ENCODE peak calls at places on chromosomes 1 and 21, in ten cellular contexts. H is lower leg skin, Y is right atrium auricular region, O is Panc1, K is heart left ventricle, M is GM06990, L is IMR-90, S is NB4, I is BE2C, J is bronchial epithelial cell. P is an unnamed sample.

GRCh38 chr1:18948913-18949688 is 7.4 kb downstream of the IFFO2 start:
- DNase-seq in O (no peak), Y (peak; percentile 80), L (peak; percentile 71), I (no peak), M (no peak), K (no peak), S (no peak), H (no peak), J (no peak), P (no peak)

GRCh38 chr1:2921970-2922686 is 99.1 kb upstream of the ACTRT2 start:
- DNase-seq in H (no peak), K (no peak), J (no peak), I (no peak), L (no peak), S (peak; percentile 25), Y (no peak), O (no peak), M (peak; percentile 25), P (no peak)

GRCh38 chr1:228334954-228335353 is 71.7 kb downstream of the TRIM11 start:
- DNase-seq in J (no peak), K (peak; percentile 12), I (no peak), S (no peak), O (no peak), Y (no peak), M (no peak), H (no peak), L (no peak), P (no peak)

GRCh38 chr1:101745549-101745948 is 251.2 kb downstream of the OLFM3 start:
- DNase-seq in H (no peak), Y (no peak), I (no peak), M (no peak), S (no peak), K (no peak), O (no peak), J (no peak), L (no peak), P (no peak)

GRCh38 chr21:20943476-20944085 is 54.6 kb upstream of the NCAM2 start:
- DNase-seq in M (no peak), O (no peak), S (no peak), H (no peak), Y (no peak), I (peak; percentile 32), J (no peak), K (no peak), L (no peak), P (no peak)

GRCh38 chr1:87781589-87781988 is 452.9 kb downstream of the LMO4 start:
- DNase-seq in H (no peak), M (no peak), S (no peak), O (no peak), I (no peak), L (no peak), Y (no peak), J (no peak), K (no peak), P (no peak)

GRCh38 chr1:90879281-90879680 is 142.6 kb downstream of the ZNF644 start:
- DNase-seq in M (no peak), Y (no peak), S (no peak), L (peak; percentile 7), I (no peak), K (no peak), H (no peak), O (no peak), J (peak; percentile 22), P (no peak)

GRCh38 chr1:118184737-118185082 is 318 bp downstream of the SPAG17 start:
- DNase-seq in Y (no peak), O (no peak), J (peak; percentile 58), H (no peak), S (no peak), K (no peak), I (no peak), M (no peak), L (no peak), P (peak; percentile 4)

DNA sequence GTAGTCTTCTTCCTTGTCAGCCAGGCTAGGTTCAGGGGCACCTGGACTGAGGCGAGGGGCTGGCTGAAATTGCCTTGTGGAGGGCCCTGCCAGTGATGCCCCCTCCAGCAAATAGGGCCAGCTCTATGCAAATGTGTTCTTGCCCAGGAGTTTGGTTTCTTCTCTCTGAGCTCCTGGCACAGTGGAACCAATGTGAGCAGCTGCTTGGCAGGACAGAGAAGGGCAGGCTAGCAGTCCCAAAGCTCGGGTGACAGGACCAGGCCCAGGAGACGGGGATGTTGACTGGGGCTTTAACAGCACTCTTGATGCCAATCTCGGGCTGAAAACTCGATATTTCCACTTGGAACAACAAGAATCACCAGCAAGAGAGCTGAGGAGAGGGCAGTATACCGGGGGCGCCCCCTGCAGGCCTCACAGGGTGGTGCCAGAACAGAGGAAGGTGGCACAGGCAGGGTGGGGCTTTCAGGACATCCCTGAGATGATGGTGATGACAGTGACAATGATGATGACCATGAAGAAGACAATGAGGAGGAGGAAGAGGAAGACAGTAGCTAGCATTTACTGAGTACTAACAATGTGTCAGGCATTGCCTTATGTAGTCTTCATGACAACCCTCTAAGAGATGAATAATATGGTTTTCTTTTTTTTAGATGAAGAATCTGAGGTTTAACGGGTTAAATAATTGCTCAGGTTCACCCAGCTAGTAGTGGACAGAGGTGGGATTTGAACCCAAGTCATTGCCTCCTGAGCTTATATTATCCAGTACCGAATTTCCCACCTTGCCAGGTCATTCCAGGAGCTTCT is 2.7 kb upstream of the KCNJ9 start:
- DNase-seq in K (no peak), J (peak; percentile 32), O (no peak), L (no peak), S (peak; percentile 63), Y (no peak), H (no peak), M (peak; percentile 40), I (peak; percentile 59), P (no peak)
- TF ChIP-seq CTCF in K (peak; percentile 52), J (peak; percentile 89), O (peak; percentile 92), L (peak; percentile 57), S (peak; percentile 74), Y (no peak), H (no peak), M (peak; percentile 99), I (peak; percentile 90), P (peak; percentile 97)

GRCh38 chr21:35046223-35046690 is 2.8 kb downstream of the RUNX1 start:
- DNase-seq in M (no peak), K (no peak), H (no peak), S (peak; percentile 69), J (no peak), O (no peak), L (no peak), Y (no peak), I (no peak), P (no peak)

GRCh38 chr21:35048706-35049617 is at the start of gene RUNX1:
- DNase-seq in L (peak; percentile 56), M (peak; percentile 84), K (peak; percentile 45), J (peak; percentile 79), H (no peak), S (peak; percentile 98), O (no peak), Y (no peak), I (no peak), P (no peak)

GRCh38 chr21:35050348-35051286 is 1.5 kb upstream of the RUNX1 start:
- DNase-seq in H (no peak), K (no peak), M (peak; percentile 55), S (no peak), I (no peak), Y (no peak), J (no peak), O (no peak), L (peak; percentile 70), P (no peak)

GRCh38 chr21:35046880-35047229 is 2.2 kb downstream of the RUNX1 start:
- DNase-seq in I (no peak), H (no peak), K (no peak), J (no peak), O (no peak), Y (peak; percentile 62), S (no peak), L (no peak), M (no peak), P (no peak)

DNA sequence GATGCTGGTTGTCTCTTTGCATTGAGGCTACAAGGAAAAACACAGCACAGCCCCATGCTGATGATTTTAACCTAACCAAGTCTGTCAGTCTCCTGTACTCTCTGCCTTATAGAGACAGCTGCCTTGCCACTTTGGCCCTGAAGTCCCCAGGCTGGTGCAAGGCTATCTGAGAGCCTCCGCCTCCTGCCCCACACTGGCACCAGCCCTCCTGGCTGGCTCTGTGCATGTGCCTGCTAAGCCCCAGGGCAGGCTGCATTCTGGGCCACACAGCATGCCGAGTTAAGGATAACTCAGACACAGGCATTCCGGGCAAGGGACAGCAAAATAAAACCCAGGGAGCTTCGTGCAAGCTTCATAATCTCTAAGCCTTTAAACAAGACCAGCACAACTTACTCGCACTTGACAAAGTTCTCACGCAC is 910 bp downstream of the RUNX1 start:
- DNase-seq in M (peak; percentile 48), O (no peak), Y (no peak), I (no peak), L (no peak), S (peak; percentile 63), K (no peak), J (no peak), H (no peak), P (no peak)
- H3K4me3 ChIP-seq in M (peak overlapping the region; percentile 56), O (peak overlapping the region; percentile 30), Y (peak overlapping the region; percentile 23), I (no peak overlapping the region), L (peak overlapping the region; percentile 13), S (peak overlapping the region; percentile 98), K (no peak overlapping the region), J (no peak overlapping the region), H (peak overlapping the region; percentile 7), P (peak overlapping the region; percentile 45)

DNA sequence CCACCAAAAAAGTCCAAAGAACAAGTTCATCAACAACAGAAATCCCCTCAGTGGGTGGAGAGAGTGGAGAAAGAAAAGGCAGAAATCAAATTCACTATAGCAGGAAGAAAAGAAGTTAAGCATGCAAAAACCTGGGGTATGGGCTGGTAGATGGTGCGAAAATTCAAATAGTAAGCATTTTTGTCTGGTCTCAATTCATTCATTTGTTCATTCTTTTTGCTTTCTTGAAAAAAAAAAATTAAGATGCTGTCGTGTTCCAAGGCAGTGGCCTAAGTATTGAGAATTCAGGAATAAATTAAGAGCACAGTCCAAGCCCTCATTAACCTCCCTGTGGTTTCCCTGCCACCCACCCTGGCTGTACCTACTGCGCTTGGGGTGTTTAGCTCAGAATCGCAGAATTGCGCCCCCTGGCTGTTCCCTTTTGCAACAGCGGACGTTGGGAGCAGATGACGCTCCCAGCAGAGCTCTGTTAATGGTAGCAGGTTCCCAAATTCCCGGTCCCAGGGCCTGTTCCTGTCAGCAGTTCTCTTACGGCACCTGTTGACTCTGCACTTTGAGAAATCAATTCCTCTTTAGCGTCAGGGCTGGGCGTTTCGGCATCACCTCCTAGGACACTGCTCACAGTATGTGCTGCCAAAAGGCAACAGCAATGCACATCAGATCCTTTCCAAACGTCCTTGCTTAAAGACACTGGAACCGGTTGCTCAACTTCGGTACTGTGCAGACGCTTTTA is 34.0 kb upstream of the SSX2IP start:
- DNase-seq in Y (no peak), O (peak; percentile 27), M (no peak), J (no peak), I (peak; percentile 17), S (peak; percentile 28), K (peak; percentile 20), L (no peak), H (no peak), P (no peak)
- TF ChIP-seq CTCF in Y (no peak), O (peak; percentile 86), M (peak; percentile 81), J (peak; percentile 15), I (peak; percentile 53), S (peak; percentile 60), K (no peak), L (no peak), H (no peak), P (peak; percentile 66)

DNA sequence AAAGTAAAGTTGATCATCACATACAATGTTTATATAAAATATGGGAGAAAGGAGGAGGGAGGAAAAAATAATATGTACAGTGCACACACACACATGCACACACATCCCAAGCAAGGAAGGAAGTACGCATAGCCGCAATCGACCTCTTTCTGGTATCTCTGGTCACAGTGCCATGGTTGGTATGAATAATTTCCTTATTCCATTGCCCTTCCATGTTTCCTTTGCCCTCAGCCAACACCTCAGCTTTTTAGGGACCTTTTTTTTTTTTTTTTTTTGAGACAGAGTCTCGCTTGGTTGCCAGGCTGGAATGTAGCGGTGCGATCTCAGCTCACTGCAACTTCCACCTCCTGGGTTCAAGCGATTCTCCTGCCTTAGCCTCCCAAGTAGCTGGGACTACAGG is 20.6 kb downstream of the CITED4 start:
- DNase-seq in Y (no peak), J (no peak), I (no peak), S (no peak), K (no peak), L (no peak), M (no peak), O (no peak), H (no peak), P (no peak)
- H3K4me3 ChIP-seq in Y (no peak overlapping the region), J (no peak overlapping the region), I (no peak overlapping the region), S (no peak overlapping the region), K (no peak overlapping the region), L (no peak overlapping the region), M (no peak overlapping the region), O (no peak overlapping the region), H (no peak overlapping the region), P (no peak overlapping the region)